ENCODE peak calls at places on chromosomes 2 and 18, in eight cellular contexts. Y is fibroblast of lung, I is neural crest cell, H is pancreas, G is AG09319, A is H9, D is stomach, L is lower lobe of right lung. N is an unnamed sample.

GRCh38 chr2:214410128-214410775 is 602 bp upstream of the VWC2L start:
- DNase-seq in G (no peak), H (no peak), D (no peak), L (no peak), Y (no peak), A (no peak), I (no peak), N (no peak)

GRCh38 chr2:9331704-9332103 is 91.6 kb downstream of the ITGB1BP1 start:
- DNase-seq in D (no peak), G (no peak), H (no peak), I (no peak), Y (peak), L (no peak), A (no peak), N (no peak)

GRCh38 chr2:170974304-170974993 is 45.4 kb downstream of the GORASP2 start:
- DNase-seq in L (no peak), H (no peak), I (no peak), A (no peak), G (no peak), D (peak), Y (no peak), N (no peak)

GRCh38 chr2:174554514-174555119 is 43.0 kb downstream of the WIPF1 start:
- DNase-seq in I (no peak), G (no peak), H (no peak), D (no peak), A (no peak), Y (no peak), L (no peak), N (no peak)

GRCh38 chr2:152718909-152719645 is 657 bp downstream of the ARL6IP6 start:
- DNase-seq in A (peak), D (peak), I (peak), G (no peak), H (no peak), Y (peak), L (no peak), N (no peak)

GRCh38 chr18:12659904-12660605 is 2.1 kb upstream of the SPIRE1 start:
- DNase-seq in H (peak), L (no peak), G (peak), Y (peak), D (peak), A (no peak), I (peak), N (no peak)

GRCh38 chr18:48917579-48918101 is 33.1 kb downstream of the SMAD7 start:
- DNase-seq in D (no peak), Y (no peak), I (no peak), G (no peak), A (peak), L (no peak), H (no peak), N (no peak)

GRCh38 chr2:133641497-133641896 is 73.2 kb upstream of the NCKAP5 start:
- DNase-seq in I (no peak), Y (peak), D (peak), L (no peak), G (no peak), A (peak), H (peak), N (no peak)

GRCh38 chr2:119491776-119492525 is 32.3 kb downstream of the SCTR start:
- DNase-seq in G (peak), D (peak), A (no peak), H (peak), Y (peak), I (no peak), L (no peak), N (no peak)

GRCh38 chr18:36493349-36494281 is 196.1 kb downstream of the FHOD3 start:
- DNase-seq in L (no peak), I (no peak), Y (no peak), H (peak), A (peak), D (no peak), G (no peak), N (no peak)

GRCh38 chr18:51138936-51139335 is 58.5 kb downstream of the MEX3C start:
- DNase-seq in I (no peak), Y (no peak), H (no peak), L (no peak), D (no peak), A (no peak), G (no peak), N (no peak)

GRCh38 chr18:55136864-55137263 is 177.6 kb upstream of the CCDC68 start:
- DNase-seq in D (no peak), H (no peak), G (no peak), A (no peak), I (no peak), L (no peak), Y (no peak), N (no peak)

DNA sequence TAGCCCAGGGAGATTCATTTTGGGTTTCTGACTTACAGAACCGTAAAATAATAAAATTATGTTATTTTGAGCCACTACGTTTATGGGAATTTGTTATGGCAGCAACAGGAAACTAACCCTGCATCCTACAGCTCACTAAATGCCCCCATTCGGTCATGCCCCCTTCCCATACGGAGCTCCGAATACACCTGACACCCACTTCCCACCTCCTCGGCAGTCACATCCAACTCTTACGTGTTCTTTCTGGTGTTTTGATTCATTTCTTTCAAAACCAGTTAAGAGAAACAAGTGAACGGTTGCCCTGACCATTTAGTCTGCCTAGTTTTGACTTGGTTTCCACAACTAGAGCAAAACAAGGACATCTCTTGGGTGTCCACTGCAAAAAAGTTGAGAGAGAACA is 19.7 kb downstream of the EIPR1 start:
- DNase-seq in L (no peak), D (no peak), G (no peak), A (no peak), Y (no peak), H (no peak), I (no peak), N (no peak)
- TF ChIP-seq CTCF in L (no peak), D (no peak), G (no peak), A (no peak), Y (no peak), H (no peak), I (no peak), N (no peak)

DNA sequence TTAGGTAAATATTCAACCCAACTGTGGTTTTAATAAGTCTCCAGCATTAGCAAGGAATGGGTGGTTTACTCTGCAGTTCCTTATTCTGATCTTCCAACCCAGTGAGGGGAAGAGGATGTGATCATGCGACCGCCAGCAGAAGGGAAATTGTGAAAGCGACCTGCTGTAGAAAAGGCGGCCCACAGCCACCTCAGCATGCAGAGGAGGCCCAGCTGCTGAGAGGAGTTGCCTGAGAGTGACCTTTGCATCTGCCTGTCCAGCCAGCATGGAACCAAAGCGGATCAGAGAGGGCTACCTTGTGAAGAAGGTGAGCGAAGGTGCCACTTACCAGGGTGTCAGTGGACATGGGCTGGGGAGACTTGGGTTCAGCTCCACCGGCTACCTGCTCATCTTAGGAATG is at the start of gene PLEK:
- DNase-seq in L (peak), I (no peak), A (no peak), G (no peak), D (peak), Y (no peak), H (no peak), N (no peak)
- TF ChIP-seq CTCF in L (no peak), I (no peak), A (no peak), G (no peak), D (no peak), Y (no peak), H (no peak), N (no peak)

GRCh38 chr2:157782057-157782845 is 93.9 kb downstream of the ACVR1 start:
- DNase-seq in D (no peak), I (no peak), G (no peak), H (no peak), L (no peak), A (no peak), Y (peak), N (no peak)
- TF ChIP-seq CTCF in D (no peak), I (peak), G (peak), H (no peak), L (no peak), A (peak), Y (peak), N (no peak)

GRCh38 chr2:101151859-101152194 is 645 bp upstream of the TBC1D8 start:
- DNase-seq in D (no peak), G (no peak), A (no peak), H (no peak), Y (no peak), I (no peak), L (no peak), N (no peak)

GRCh38 chr2:101151141-101151858 is at the start of gene TBC1D8:
- DNase-seq in L (peak), H (peak), Y (peak), I (peak), D (peak), A (peak), G (no peak), N (peak)

GRCh38 chr2:101149241-101150192 is 1.7 kb downstream of the TBC1D8 start:
- DNase-seq in Y (no peak), G (no peak), I (no peak), H (peak), L (no peak), D (peak), A (no peak), N (no peak)

GRCh38 chr2:101148777-101149176 is 2.4 kb downstream of the TBC1D8 start:
- DNase-seq in A (no peak), L (no peak), G (no peak), H (no peak), Y (no peak), I (no peak), D (no peak), N (no peak)

DNA sequence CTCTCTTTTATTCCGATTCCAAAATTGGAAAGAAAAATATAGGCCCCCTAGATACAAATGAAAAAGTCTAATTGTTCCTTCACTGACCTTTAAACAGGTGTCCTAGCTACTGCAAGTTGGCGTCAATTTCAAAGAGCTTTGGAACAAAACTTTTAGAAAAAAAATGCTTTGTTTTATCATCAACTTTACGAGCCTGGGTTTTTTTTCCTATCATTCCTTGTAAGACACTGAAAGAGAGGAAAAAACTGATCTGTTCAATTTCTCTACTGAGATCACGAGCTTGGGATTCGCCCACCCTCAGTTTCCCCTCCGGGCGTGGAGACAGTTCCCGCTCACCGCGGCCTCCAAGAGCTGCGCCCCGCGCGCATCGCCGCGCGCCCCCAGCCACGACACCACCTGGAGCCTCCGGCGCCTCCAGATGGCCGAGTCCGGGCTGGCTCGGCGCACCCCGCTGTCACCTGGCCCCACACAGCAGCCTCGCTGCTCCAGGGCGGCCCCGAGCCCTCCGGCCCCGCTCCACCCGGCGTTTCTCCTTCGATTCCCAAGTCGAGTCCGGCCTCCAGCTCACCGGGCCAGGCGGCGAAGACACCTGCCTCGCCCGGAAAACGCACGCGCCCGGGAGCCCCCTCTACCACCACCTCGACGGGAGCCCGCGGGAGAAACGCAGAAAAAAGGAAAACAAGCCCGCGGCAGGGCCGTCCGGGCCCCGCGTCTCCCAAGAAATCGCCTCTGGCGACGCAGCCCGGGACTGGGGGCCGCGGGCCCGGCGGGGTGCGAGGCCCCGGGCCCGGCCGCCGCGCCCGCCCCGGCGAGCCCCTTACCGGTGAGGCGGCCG is 659 bp downstream of the TBC1D8 start:
- DNase-seq in I (peak), L (peak), G (no peak), A (peak), D (peak), Y (no peak), H (peak), N (no peak)
- TF ChIP-seq CTCF in I (no peak), L (no peak), G (no peak), A (no peak), D (no peak), Y (no peak), H (no peak), N (no peak)

GRCh38 chr18:35174093-35174731 is 66.6 kb upstream of the ZNF397 start:
- DNase-seq in I (no peak), L (no peak), Y (no peak), A (no peak), G (no peak), D (no peak), H (no peak), N (no peak)
- TF ChIP-seq CTCF in I (no peak), L (no peak), Y (no peak), A (no peak), G (no peak), D (no peak), H (no peak), N (no peak)

GRCh38 chr2:231189171-231189530 is 9.3 kb upstream of the ARMC9 start:
- DNase-seq in I (no peak), Y (no peak), L (no peak), D (peak), A (no peak), G (no peak), H (no peak), N (no peak)

GRCh38 chr2:231188506-231189170 is 9.8 kb upstream of the ARMC9 start:
- DNase-seq in A (no peak), G (no peak), I (no peak), L (no peak), H (no peak), D (peak), Y (no peak), N (no peak)

GRCh38 chr2:231189571-231190495 is 8.6 kb upstream of the ARMC9 start:
- DNase-seq in Y (peak), G (no peak), L (peak), D (peak), A (peak), H (no peak), I (no peak), N (no peak)

GRCh38 chr2:231191896-231192872 is 6.2 kb upstream of the ARMC9 start:
- DNase-seq in L (peak), H (no peak), Y (peak), D (peak), A (peak), G (peak), I (peak), N (no peak)

GRCh38 chr2:231190531-231191197 is 7.8 kb upstream of the ARMC9 start:
- DNase-seq in Y (peak), I (no peak), G (no peak), H (peak), A (peak), D (peak), L (peak), N (no peak)
- TF ChIP-seq CTCF in Y (no peak), I (no peak), G (no peak), H (no peak), A (peak), D (no peak), L (peak), N (no peak)

N was measured in D721Med.